ENCODE peak calls at places on chromosomes 5 and 9, in nine cellular contexts. B, E, D, T, C, Z, Y, P and L are unnamed samples.

GRCh38 chr9:38035873-38036272 is 33.2 kb downstream of the SHB start:
- DNase-seq in D (no peak), P (peak), T (no peak), Y (no peak), E (no peak), B (no peak), Z (no peak), C (peak), L (peak)

GRCh38 chr9:109715340-109715739 is 64.7 kb upstream of the PALM2AKAP2 start:
- DNase-seq in Z (no peak), Y (no peak), P (no peak), D (no peak), C (no peak), T (no peak), E (no peak), B (no peak), L (no peak)

GRCh38 chr9:111316796-111317195 is 13.2 kb downstream of the OR2K2 start:
- DNase-seq in Y (no peak), B (no peak), T (no peak), P (no peak), C (no peak), D (no peak), Z (no peak), E (no peak), L (peak)

GRCh38 chr9:85420750-85421149 is 321.0 kb downstream of the AGTPBP1 start:
- DNase-seq in C (peak), P (no peak), D (no peak), E (no peak), Y (no peak), B (no peak), Z (no peak), T (no peak), L (no peak)

GRCh38 chr5:78137290-78137689 is 157.2 kb downstream of the AP3B1 start:
- DNase-seq in P (no peak), Y (no peak), E (no peak), Z (no peak), T (no peak), B (no peak), C (no peak), D (no peak), L (no peak)

GRCh38 chr9:69307446-69308216 is 17.4 kb upstream of the ENTREP1 start:
- DNase-seq in P (no peak), Z (no peak), D (no peak), B (no peak), C (peak), T (no peak), E (no peak), Y (no peak), L (no peak)

GRCh38 chr9:107142896-107143603 is 140.0 kb upstream of the RAD23B start:
- DNase-seq in Z (no peak), T (no peak), P (no peak), Y (no peak), D (peak), C (peak), B (no peak), E (no peak), L (no peak)

GRCh38 chr5:57277085-57277484 is 103.2 kb downstream of the GPBP1 start:
- DNase-seq in D (no peak), C (peak), Y (no peak), B (no peak), E (no peak), P (peak), Z (no peak), T (no peak), L (peak)

GRCh38 chr5:132411382-132411925 is 41.9 kb downstream of the SLC22A5 start:
- DNase-seq in B (peak), C (no peak), Y (peak), D (peak), P (peak), Z (no peak), E (no peak), T (no peak), L (no peak)

GRCh38 chr9:81814794-81815464 is 113.3 kb upstream of the SPATA31D4 start:
- DNase-seq in B (no peak), P (peak), C (no peak), Z (no peak), T (no peak), Y (no peak), E (no peak), D (no peak), L (no peak)

GRCh38 chr5:159951387-159951786 is 35.1 kb downstream of the ADRA1B start:
- DNase-seq in Z (no peak), Y (no peak), T (no peak), B (no peak), C (no peak), D (no peak), P (no peak), E (no peak), L (no peak)

GRCh38 chr5:109045710-109046109 is 298.0 kb downstream of the FER start:
- DNase-seq in E (no peak), D (no peak), B (no peak), Y (no peak), T (no peak), Z (no peak), P (no peak), C (no peak), L (no peak)

GRCh38 chr5:72597456-72597948 is 90.3 kb upstream of the ZNF366 start:
- DNase-seq in E (no peak), P (peak), C (peak), Z (no peak), Y (no peak), B (no peak), D (peak), T (no peak), L (peak)

GRCh38 chr9:97803167-97804058 is 49.6 kb upstream of the FOXE1 start:
- DNase-seq in P (peak), Y (peak), B (no peak), D (peak), Z (peak), C (peak), E (peak), T (peak), L (peak)

GRCh38 chr9:92097997-92098482 is 17.2 kb downstream of the SPTLC1 start:
- DNase-seq in D (peak), P (no peak), B (peak), C (peak), T (peak), Y (peak), Z (peak), E (peak), L (peak)

GRCh38 chr9:18542837-18543405 is 69.0 kb downstream of the ADAMTSL1 start:
- DNase-seq in E (no peak), Z (no peak), D (no peak), T (no peak), B (no peak), Y (no peak), P (peak), C (peak), L (peak)

GRCh38 chr5:108681079-108681921 is 66.4 kb upstream of the FER start:
- DNase-seq in Y (no peak), D (peak), B (no peak), Z (peak), C (peak), P (peak), E (no peak), T (peak), L (peak)

GRCh38 chr5:178507151-178507932 is 82.9 kb downstream of the COL23A1 start:
- DNase-seq in P (no peak), T (no peak), B (no peak), E (no peak), Y (no peak), D (no peak), C (no peak), Z (no peak), L (no peak)

GRCh38 chr9:13513710-13514444 is 234.4 kb upstream of the MPDZ start:
- DNase-seq in C (peak), Y (no peak), D (no peak), T (no peak), Z (no peak), E (no peak), P (peak), B (no peak), L (peak)

GRCh38 chr5:177015156-177015555 is 7.3 kb upstream of the ZNF346 start:
- DNase-seq in D (no peak), P (no peak), C (no peak), Y (no peak), B (no peak), Z (no peak), T (no peak), E (no peak), L (no peak)

GRCh38 chr9:92974696-92975451 is 27.6 kb downstream of the FGD3 start:
- DNase-seq in Y (no peak), P (peak), B (no peak), E (no peak), T (peak), Z (no peak), C (no peak), D (no peak), L (no peak)

GRCh38 chr5:15255601-15256000 is 244.4 kb upstream of the FBXL7 start:
- DNase-seq in Z (no peak), C (peak), E (no peak), D (no peak), P (no peak), Y (no peak), T (no peak), B (no peak), L (no peak)

GRCh38 chr9:114614373-114614772 is 3.3 kb downstream of the TMEM268 start:
- DNase-seq in D (no peak), C (no peak), P (no peak), Z (no peak), Y (no peak), T (no peak), E (no peak), B (no peak), L (no peak)
- TF ChIP-seq CTCF in D (no peak), C (no peak), P (no peak), Z (peak), Y (no peak), T (no peak), E (no peak), B (no peak), L (no peak)

DNA sequence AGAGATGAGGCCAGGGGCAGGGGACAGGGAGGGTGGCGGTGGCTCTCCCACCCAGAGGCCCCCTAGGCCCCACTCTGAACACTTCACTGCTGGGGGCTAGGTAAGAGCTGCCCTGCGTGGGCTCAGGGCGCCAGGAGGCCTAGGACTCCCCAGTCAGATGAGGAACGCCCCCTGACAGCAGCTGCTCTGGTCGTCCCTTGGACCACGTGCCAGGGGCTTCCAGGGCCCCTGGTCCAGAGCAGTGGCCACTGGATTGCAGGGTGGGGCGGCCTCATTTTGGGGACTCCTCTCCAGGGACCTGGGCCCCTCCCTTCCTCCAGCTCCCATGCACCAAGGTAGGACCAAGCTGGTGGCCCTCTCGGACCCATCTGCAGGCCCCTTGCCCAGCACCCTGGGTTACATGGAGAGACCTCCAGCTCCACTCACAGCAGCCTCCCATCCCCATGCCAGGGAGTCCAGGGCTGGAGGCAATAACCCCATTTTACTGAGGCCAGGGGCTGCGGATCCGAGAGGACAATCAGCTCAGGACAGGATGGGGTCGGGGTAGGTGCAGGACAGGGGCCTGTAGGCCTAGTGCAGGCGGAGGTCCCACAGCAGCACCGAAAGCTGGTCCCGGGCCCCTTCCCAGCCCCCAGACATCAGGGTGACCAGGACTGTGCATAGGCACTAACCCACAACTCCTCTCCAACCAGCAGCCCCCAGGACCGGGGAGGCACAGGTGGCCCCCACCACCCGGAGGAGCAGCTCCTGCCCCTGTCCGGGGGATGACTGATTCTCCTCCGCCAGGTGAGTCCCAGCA is 1.5 kb downstream of the EGFL7 start:
- DNase-seq in Y (no peak), Z (no peak), P (no peak), E (no peak), B (no peak), D (no peak), C (no peak), T (no peak), L (no peak)
- H3K4me3 ChIP-seq in Y (peak), Z (no peak), P (no peak), E (peak), B (peak), D (peak), C (peak), T (peak), L (no peak)

DNA sequence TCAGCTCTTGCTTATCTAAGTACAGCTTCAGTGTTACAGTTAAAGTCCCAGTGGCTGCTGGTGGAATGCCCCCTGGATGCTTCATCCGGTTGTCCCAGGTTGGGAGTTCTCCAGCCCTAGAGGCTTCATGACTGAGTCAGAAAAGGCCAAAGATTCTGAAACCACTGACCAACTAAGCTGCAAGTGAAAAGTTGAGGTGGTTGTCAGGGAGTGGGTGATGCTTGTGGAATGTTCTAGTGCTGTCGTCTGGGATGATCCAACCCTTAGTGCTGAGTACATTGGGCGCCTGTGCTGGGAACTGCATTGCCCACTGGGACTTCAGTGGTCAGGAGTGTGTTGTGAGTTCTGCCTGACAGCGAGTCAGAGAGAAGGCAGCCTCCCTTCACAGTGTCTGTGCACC is 57.3 kb downstream of the MTRR start:
- DNase-seq in Y (no peak), D (no peak), Z (no peak), C (peak), E (no peak), B (no peak), T (no peak), P (peak), L (peak)
- TF ChIP-seq CTCF in Y (no peak), D (no peak), Z (no peak), C (no peak), E (no peak), B (no peak), T (no peak), P (no peak), L (no peak)

DNA sequence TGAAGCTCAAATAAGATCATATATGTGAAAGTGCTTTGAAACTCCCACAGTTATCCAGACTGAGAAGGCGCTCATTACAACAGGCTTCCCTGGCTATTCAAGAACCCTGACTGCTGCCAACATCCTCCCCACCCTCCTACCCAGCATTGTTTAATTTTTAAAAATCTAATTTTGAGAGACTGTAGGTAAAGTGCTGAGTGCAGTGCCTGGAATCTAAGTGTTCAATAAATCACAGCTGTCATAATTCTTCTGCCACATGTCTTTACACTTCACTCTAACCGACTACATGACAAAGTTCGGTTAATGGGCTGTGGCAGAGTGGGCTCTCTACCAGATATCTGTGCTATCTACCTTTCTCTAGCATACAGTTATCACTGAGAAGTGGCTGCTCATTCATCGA is 255.6 kb upstream of the C9orf72 start:
- DNase-seq in Z (no peak), E (no peak), C (no peak), B (no peak), D (no peak), Y (no peak), T (no peak), P (no peak), L (no peak)
- H3K4me3 ChIP-seq in Z (no peak), E (no peak), C (no peak), B (no peak), D (no peak), Y (no peak), T (no peak), P (no peak), L (no peak)

DNA sequence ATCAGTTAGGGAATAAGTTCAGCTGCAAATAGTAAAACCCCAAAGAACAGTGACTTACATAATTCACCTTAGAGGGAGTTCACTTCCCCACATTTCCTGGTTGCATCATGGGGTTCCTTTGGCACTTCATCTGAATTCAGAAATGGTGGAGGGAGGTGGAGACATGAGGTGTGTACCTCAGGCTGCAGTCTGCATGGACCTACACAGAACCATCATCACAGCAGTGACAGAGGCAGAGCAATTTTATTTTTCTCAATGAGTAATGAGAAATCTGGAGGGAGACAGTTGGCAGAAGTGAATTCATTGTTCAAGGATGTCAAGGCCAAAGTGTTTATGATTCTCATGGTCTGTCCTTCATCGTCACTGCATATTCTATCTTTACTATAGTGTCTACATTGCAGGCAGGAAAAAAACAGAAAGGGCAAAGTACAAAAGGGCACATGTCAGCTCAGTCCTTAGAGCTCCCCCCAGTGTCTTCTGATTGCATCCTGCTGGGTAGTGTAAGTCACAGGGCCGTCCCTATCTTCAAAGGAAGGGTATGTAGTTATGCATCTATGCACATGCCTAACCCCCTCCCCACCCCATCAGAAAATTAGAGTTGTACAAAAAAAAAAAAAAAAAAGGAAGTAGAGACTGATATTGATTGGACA is 132.8 kb upstream of the APC start:
- DNase-seq in C (peak), T (no peak), D (no peak), Y (no peak), Z (no peak), B (no peak), E (no peak), P (peak), L (peak)
- TF ChIP-seq CTCF in C (peak), T (no peak), D (no peak), Y (peak), Z (peak), B (no peak), E (peak), P (peak), L (no peak)

GRCh38 chr5:180648658-180649296 is 623 bp downstream of the FLT4 start:
- DNase-seq in Z (no peak), T (no peak), Y (no peak), P (no peak), E (no peak), D (no peak), C (no peak), B (no peak), L (no peak)
- H3K4me3 ChIP-seq in Z (no peak), T (peak), Y (peak), P (no peak), E (peak), D (peak), C (no peak), B (peak), L (no peak)